ENCODE peak calls at places on chromosomes 13 and 19, in five cellular contexts. X is CD8-positive, alpha-beta T cell; B is lung; P is mesendoderm; H is upper lobe of right lung. A is an unnamed sample. For H3K36me3, the result is how much of the 10 kb centered on the place peaks cover.

GRCh38 chr13:108326318-108326717 is 56.8 kb downstream of the TNFSF13B start:
- DNase-seq in X (no peak), B (no peak), P (peak), H (no peak), A (no peak)

GRCh38 chr13:108313382-108313781 is 43.9 kb downstream of the TNFSF13B start:
- DNase-seq in X (no peak), B (no peak), P (no peak), H (no peak), A (no peak)

GRCh38 chr13:98171806-98172569 is 5.1 kb downstream of the RNF113B start:
- DNase-seq in X (no peak), B (peak), P (peak), H (peak), A (no peak)

GRCh38 chr13:19156013-19156825 is 25.4 kb downstream of the TUBA3C start:
- DNase-seq in X (no peak), B (no peak), P (no peak), H (peak), A (no peak)

GRCh38 chr19:44228318-44228717 is 16.0 kb downstream of the ZNF227 start:
- DNase-seq in X (no peak), B (no peak), P (no peak), H (no peak), A (no peak)

GRCh38 chr19:5698635-5699422 is 8.7 kb downstream of the RPL36 start:
- DNase-seq in X (no peak), B (no peak), P (no peak), H (no peak), A (no peak)

GRCh38 chr13:112027250-112027649 is 39.7 kb upstream of the SOX1 start:
- DNase-seq in X (no peak), B (no peak), P (no peak), H (no peak), A (no peak)

GRCh38 chr13:19587635-19588300 is 26.4 kb upstream of the TPTE2 start:
- DNase-seq in X (no peak), B (no peak), P (peak), H (no peak), A (peak)

GRCh38 chr13:22196777-22197176 is 525.9 kb downstream of the FGF9 start:
- DNase-seq in X (no peak), B (no peak), P (no peak), H (no peak), A (no peak)

GRCh38 chr13:83752141-83752540 is 130.1 kb downstream of the SLITRK1 start:
- DNase-seq in X (no peak), B (no peak), P (peak), H (no peak), A (no peak)

GRCh38 chr13:112098699-112099098 is 31.8 kb downstream of the SOX1 start:
- DNase-seq in X (no peak), B (no peak), P (no peak), H (no peak), A (no peak)

GRCh38 chr13:51976890-51977289 is 34.4 kb downstream of the ATP7B start:
- DNase-seq in X (no peak), B (no peak), P (no peak), H (no peak), A (no peak)

GRCh38 chr19:18290250-18291018 is 9.0 kb upstream of the JUND start:
- DNase-seq in X (peak), B (no peak), P (no peak), H (no peak), A (no peak)

GRCh38 chr13:74556002-74556551 is 421.9 kb upstream of the KLF12 start:
- DNase-seq in X (no peak), B (no peak), P (no peak), H (no peak), A (no peak)

GRCh38 chr19:56110515-56111448 is 10.3 kb downstream of the ZNF787 start:
- DNase-seq in X (no peak), B (peak), P (no peak), H (no peak), A (no peak)

GRCh38 chr13:29369060-29369743 is 226.3 kb downstream of the SLC7A1 start:
- DNase-seq in X (no peak), B (no peak), P (peak), H (no peak), A (peak)

GRCh38 chr13:90770334-90770733 is 577.2 kb upstream of the MIR17HG start:
- DNase-seq in X (no peak), B (no peak), P (peak), H (no peak), A (no peak)

GRCh38 chr13:43686557-43686956 is 100.2 kb downstream of the ENOX1 start:
- DNase-seq in X (no peak), B (no peak), P (peak), H (no peak), A (no peak)

GRCh38 chr13:46665630-46666482 is 112.9 kb downstream of the LRCH1 start:
- DNase-seq in X (no peak), B (no peak), P (peak), H (no peak), A (no peak)

GRCh38 chr13:44188257-44188656 is 185.4 kb upstream of the SERP2 start:
- DNase-seq in X (no peak), B (no peak), P (peak), H (no peak), A (no peak)

GRCh38 chr19:40659566-40659965 is 30.9 kb downstream of the NUMBL start:
- DNase-seq in X (no peak), B (no peak), P (no peak), H (no peak), A (no peak)

GRCh38 chr13:78192721-78193120 is 274.1 kb upstream of the EDNRB start:
- DNase-seq in X (no peak), B (no peak), P (no peak), H (no peak), A (no peak)

GRCh38 chr13:106151056-106151699 is 384.3 kb downstream of the EFNB2 start:
- DNase-seq in X (no peak), B (no peak), P (peak), H (no peak), A (peak)

GRCh38 chr19:4976412-4977298 is 7.7 kb downstream of the KDM4B start:
- DNase-seq in X (no peak), B (peak), P (peak), H (peak), A (peak)

GRCh38 chr13:26785845-26786630 is 25.5 kb upstream of the GPR12 start:
- DNase-seq in X (peak), B (peak), P (peak), H (no peak), A (peak)

GRCh38 chr13:33686772-33687480 is 131.0 kb upstream of the RFC3 start:
- DNase-seq in X (no peak), B (no peak), P (peak), H (no peak), A (no peak)

GRCh38 chr13:113537909-113538688 is 46.5 kb upstream of the TFDP1 start:
- DNase-seq in X (no peak), B (no peak), P (no peak), H (peak), A (no peak)

GRCh38 chr13:110503979-110504499 is 57.5 kb downstream of the RAB20 start:
- DNase-seq in X (no peak), B (no peak), P (no peak), H (no peak), A (no peak)
- H3K36me3 ChIP-seq in X (under half), B (under half), P (under half), H (half or more), A (under half)

DNA sequence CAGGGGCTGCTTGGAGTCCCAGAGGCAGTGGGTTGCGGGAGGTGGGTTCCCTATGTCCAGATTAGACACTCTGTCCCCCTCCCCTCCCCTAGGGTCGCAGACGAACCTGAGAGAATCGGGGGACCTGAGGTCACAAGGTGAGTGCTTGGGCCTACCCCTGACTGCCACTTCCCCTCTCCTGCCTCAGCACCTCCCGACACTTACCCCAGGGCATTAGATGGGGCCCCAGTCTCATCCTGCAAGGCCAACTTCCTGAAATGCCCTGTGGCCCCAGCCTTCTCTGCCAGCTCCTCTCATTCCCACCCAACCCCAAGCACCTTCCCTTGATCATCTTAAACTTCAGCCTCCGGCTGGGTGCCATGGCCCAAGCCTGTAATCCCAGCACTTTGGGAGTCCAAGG is 23.0 kb downstream of the CKM start:
- DNase-seq in X (no peak), B (no peak), P (no peak), H (no peak), A (no peak)
- H3K36me3 ChIP-seq in X (under half), B (under half), P (under half), H (under half), A (under half)

GRCh38 chr19:54109651-54110050 is 5.8 kb downstream of the TFPT start:
- DNase-seq in X (no peak), B (no peak), P (no peak), H (no peak), A (peak)

GRCh38 chr19:54105796-54106195 is 3.1 kb downstream of the NDUFA3 start:
- DNase-seq in X (no peak), B (no peak), P (no peak), H (no peak), A (no peak)

GRCh38 chr19:54107876-54108490 is 5.3 kb downstream of the NDUFA3 start:
- DNase-seq in X (no peak), B (no peak), P (no peak), H (no peak), A (no peak)

GRCh38 chr19:54106716-54107115 is 4.1 kb downstream of the NDUFA3 start:
- DNase-seq in X (no peak), B (no peak), P (no peak), H (no peak), A (peak)

GRCh38 chr19:54108496-54108895 is 5.8 kb downstream of the NDUFA3 start:
- DNase-seq in X (no peak), B (no peak), P (no peak), H (no peak), A (no peak)
- H3K36me3 ChIP-seq in X (under half), B (under half), P (under half), H (half or more), A (half or more)

GRCh38 chr19:15400521-15401396 is 18.0 kb downstream of the AKAP8L start:
- DNase-seq in X (no peak), B (no peak), P (no peak), H (no peak), A (no peak)
- H3K36me3 ChIP-seq in X (half or more), B (half or more), P (under half), H (half or more), A (half or more)

GRCh38 chr13:50459046-50459445 is 384.4 kb downstream of the DLEU7 start:
- DNase-seq in X (no peak), B (no peak), P (no peak), H (no peak), A (no peak)
- H3K36me3 ChIP-seq in X (under half), B (under half), P (under half), H (under half), A (under half)

GRCh38 chr13:94583926-94584325 is 12.0 kb downstream of the TGDS start:
- DNase-seq in X (no peak), B (no peak), P (no peak), H (no peak), A (no peak)

GRCh38 chr13:94585543-94586101 is 10.3 kb downstream of the TGDS start:
- DNase-seq in X (no peak), B (no peak), P (no peak), H (no peak), A (no peak)

GRCh38 chr13:94590744-94591143 is 5.2 kb downstream of the TGDS start:
- DNase-seq in X (no peak), B (no peak), P (no peak), H (no peak), A (no peak)

GRCh38 chr13:94588575-94588974 is 7.4 kb downstream of the TGDS start:
- DNase-seq in X (no peak), B (no peak), P (no peak), H (no peak), A (no peak)

DNA sequence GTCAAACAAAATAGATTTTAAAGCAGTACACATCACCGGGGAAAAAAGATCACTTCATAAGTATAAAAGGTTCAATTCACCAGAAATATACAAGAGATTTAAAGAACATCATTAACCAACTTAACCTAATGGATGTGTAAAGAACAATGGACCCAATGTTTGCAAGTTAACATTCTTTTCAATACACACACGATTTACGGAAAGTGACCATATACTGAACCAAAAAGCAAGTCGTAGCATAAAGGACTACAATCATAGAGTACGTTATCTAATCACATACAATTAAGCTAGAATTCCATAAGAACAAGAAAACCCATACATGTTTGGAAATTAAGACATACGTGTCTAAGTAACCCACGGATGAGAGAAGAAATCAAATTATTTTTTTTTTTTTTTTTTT is 9.6 kb downstream of the TGDS start:
- DNase-seq in X (no peak), B (no peak), P (no peak), H (no peak), A (no peak)
- H3K36me3 ChIP-seq in X (under half), B (under half), P (under half), H (half or more), A (half or more)

DNA sequence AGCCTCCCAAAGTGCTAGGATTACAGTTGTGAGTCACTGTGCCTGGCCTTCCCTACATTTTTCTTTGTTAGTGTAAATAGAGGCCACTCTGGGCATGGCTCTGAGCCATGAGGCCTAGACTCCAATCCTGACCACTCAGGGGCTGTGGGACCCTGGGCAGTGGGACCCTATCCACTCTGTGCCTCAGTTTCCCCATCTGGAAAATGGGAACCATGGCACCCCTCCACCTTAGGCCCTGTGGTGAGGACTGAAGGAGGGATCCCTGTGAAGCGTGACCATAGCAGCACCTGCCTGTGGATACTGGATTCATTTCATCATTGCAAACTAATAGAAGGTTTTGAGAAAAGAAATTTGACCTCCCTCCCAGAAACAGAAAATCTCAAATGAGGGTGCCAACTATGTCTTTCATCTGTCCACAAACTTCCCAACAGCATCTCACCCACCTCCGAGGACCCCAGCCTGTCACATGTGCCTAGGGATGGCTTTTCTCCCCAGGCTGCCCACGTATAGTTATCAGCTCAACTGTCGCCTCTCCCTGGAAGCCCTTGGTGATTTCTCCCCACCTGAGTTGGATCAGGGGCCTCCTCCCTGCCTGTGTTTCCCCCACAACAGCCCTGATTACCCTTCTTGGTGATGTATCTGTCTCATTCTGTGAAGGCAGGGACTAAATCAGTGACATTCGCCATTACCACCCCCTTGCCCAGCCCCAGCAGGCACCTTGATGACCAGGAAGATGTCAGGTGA is 5.6 kb downstream of the ANGPTL8 start:
- DNase-seq in X (no peak), B (no peak), P (no peak), H (no peak), A (no peak)
- H3K36me3 ChIP-seq in X (under half), B (under half), P (under half), H (half or more), A (under half)

DNA sequence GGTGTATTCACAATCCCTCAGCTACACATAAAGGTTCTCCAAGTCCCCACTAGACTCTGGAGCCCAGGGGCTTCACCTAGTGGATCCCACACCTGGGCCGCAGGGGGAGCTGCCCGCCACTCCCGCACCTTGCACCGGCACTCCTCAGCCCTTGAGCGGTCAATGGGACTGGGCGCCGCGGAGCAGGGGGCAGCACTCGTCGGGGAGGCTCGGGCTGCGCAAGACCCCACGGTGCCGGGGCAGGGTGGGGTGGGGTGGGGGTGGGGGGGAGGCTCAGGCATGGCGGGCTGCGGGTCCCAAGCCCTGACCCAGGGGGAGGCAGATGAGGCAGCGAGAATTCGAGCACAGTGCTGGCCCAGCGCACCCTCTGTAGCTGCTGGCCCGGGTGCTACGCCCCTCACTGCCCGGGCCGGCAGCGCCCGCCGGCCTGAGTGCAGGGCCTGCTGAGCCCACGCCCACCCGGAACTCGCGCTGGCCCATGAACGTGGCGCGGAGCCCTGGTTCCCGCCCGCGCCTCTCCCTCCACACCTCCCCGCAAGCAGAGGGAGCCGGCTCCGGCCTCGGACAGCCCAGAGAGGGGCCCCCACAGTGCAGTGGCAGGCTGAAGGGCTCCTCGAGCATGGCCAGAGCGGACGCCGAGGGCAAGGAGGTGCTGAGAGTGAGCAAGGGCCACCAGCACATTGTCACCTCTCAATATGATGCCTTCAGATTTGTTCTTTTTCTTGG is 121.7 kb downstream of the UGGT2 start:
- DNase-seq in X (no peak), B (no peak), P (no peak), H (no peak), A (no peak)
- H3K36me3 ChIP-seq in X (under half), B (under half), P (under half), H (under half), A (under half)